ENCODE peak calls at places on chromosomes 4 and X, in six cellular contexts. U is NCI-H226, A is HepG2, G is hypothalamus, Y is hepatic stellate cell, O is NCI-H1105 treated with DMSO at 0.1 percent for 48 hours. B is an unnamed sample.

GRCh38 chrX:19798423-19798822 is 89.0 kb downstream of the SH3KBP1 start:
- DNase-seq in A (no peak), U (no peak), G (no peak), O (no peak), Y (no peak), B (no peak)

GRCh38 chrX:55008571-55009358 is 8.6 kb downstream of the APEX2 start:
- DNase-seq in A (no peak), G (no peak), O (no peak), U (peak; percentile 73), Y (peak; percentile 32), B (no peak)

GRCh38 chrX:106707771-106708454 is 18.6 kb upstream of the RNF128 start:
- DNase-seq in G (no peak), U (peak; percentile 88), O (no peak), Y (peak; percentile 52), A (no peak), B (no peak)

GRCh38 chrX:1595711-1596060 is 4.3 kb downstream of the AKAP17A start:
- DNase-seq in G (no peak), O (no peak), Y (no peak), A (no peak), U (no peak), B (no peak)

GRCh38 chrX:71143508-71143907 is 1.1 kb upstream of the NLGN3 start:
- DNase-seq in Y (no peak), O (no peak), A (no peak), G (peak; percentile 4), U (no peak), B (no peak)

GRCh38 chrX:21975827-21976226 is 35.3 kb downstream of the SMS start:
- DNase-seq in Y (peak; percentile 9), G (no peak), A (no peak), U (no peak), O (no peak), B (peak; percentile 8)

GRCh38 chr4:110503588-110504435 is 27.9 kb downstream of the ENPEP start:
- DNase-seq in G (no peak), O (no peak), A (no peak), Y (no peak), U (no peak), B (no peak)

GRCh38 chr4:1449833-1450741 is 43.8 kb upstream of the NKX1-1 start:
- DNase-seq in U (no peak), O (no peak), Y (no peak), A (no peak), G (no peak), B (no peak)

GRCh38 chr4:67983333-67983732 is 20.0 kb upstream of the TMPRSS11A start:
- DNase-seq in U (peak; percentile 75), Y (no peak), O (no peak), A (no peak), G (no peak), B (no peak)

GRCh38 chr4:1862055-1862911 is 6.3 kb upstream of the LETM1 start:
- DNase-seq in A (no peak), U (no peak), Y (no peak), O (no peak), G (no peak), B (no peak)

GRCh38 chr4:96347582-96347981 is 507.7 kb downstream of the PDHA2 start:
- DNase-seq in Y (no peak), A (no peak), O (no peak), G (no peak), U (no peak), B (no peak)

GRCh38 chr4:28350485-28350884 is 1489.8 kb downstream of the STIM2 start:
- DNase-seq in O (no peak), U (peak; percentile 36), Y (no peak), A (no peak), G (no peak), B (no peak)

GRCh38 chr4:114161809-114162208 is 182.4 kb upstream of the ARSJ start:
- DNase-seq in O (no peak), A (no peak), Y (no peak), G (no peak), U (no peak), B (no peak)

B was measured in NCI-H1092 treated with DMSO at 0.1 percent for 48 hours.